ENCODE peak calls at places on chromosomes 5 and 9, in four cellular contexts. W, M, O and L are unnamed samples.

GRCh38 chr9:136882109-136882946 is 4.0 kb upstream of the TRAF2 start:
- DNase-seq in M (peak), O (peak), W (no peak), L (peak)

GRCh38 chr5:140182075-140182709 is 7.2 kb downstream of the CYSTM1 start:
- DNase-seq in M (no peak), O (no peak), W (no peak), L (no peak)

GRCh38 chr5:34789021-34789531 is 49.9 kb upstream of the TTC23L start:
- DNase-seq in W (no peak), M (no peak), O (no peak), L (no peak)

GRCh38 chr5:125277494-125278154 is 531.2 kb upstream of the ZNF608 start:
- DNase-seq in W (no peak), O (no peak), M (no peak), L (peak)

GRCh38 chr5:189486-189885 is 1.8 kb upstream of the LRRC14B start:
- DNase-seq in M (no peak), O (no peak), W (no peak), L (no peak)

GRCh38 chr5:172887735-172888134 is 53.7 kb downstream of the ERGIC1 start:
- DNase-seq in O (no peak), W (no peak), M (no peak), L (no peak)

GRCh38 chr5:66896207-66896606 is 300.0 kb downstream of the MAST4 start:
- DNase-seq in M (no peak), O (no peak), W (no peak), L (no peak)

GRCh38 chr5:149372041-149372805 is 6.9 kb downstream of the IL17B start:
- DNase-seq in W (no peak), M (no peak), O (no peak), L (no peak)

GRCh38 chr9:106420511-106420944 is 442.4 kb upstream of the ZNF462 start:
- DNase-seq in M (peak), O (no peak), W (no peak), L (no peak)

GRCh38 chr9:93864840-93865239 is 90.3 kb downstream of the BARX1 start:
- DNase-seq in M (no peak), O (no peak), W (no peak), L (no peak)

GRCh38 chr9:133118568-133118967 is 2.5 kb downstream of the RALGDS start:
- DNase-seq in M (no peak), W (no peak), O (no peak), L (no peak)

GRCh38 chr9:7209051-7209450 is 451.3 kb downstream of the KDM4C start:
- DNase-seq in W (no peak), O (no peak), M (no peak), L (no peak)

GRCh38 chr9:7211657-7212056 is 453.9 kb downstream of the KDM4C start:
- DNase-seq in M (no peak), W (no peak), O (no peak), L (no peak)

GRCh38 chr9:7209990-7210389 is 452.2 kb downstream of the KDM4C start:
- DNase-seq in M (no peak), W (no peak), O (no peak), L (no peak)

GRCh38 chr9:7210854-7211637 is 453.3 kb downstream of the KDM4C start:
- DNase-seq in W (peak), M (no peak), O (no peak), L (no peak)

GRCh38 chr9:7212101-7212500 is 454.3 kb downstream of the KDM4C start:
- DNase-seq in O (no peak), W (no peak), M (no peak), L (no peak)
- TF ChIP-seq CBX5 in O (no peak), W (no peak), M (no peak), L (no peak)

GRCh38 chr5:95543017-95543705 is 11.6 kb downstream of the SKIC3 start:
- DNase-seq in O (no peak), W (no peak), M (peak), L (no peak)
- TF ChIP-seq CBX5 in O (no peak), W (no peak), M (no peak), L (no peak)

DNA sequence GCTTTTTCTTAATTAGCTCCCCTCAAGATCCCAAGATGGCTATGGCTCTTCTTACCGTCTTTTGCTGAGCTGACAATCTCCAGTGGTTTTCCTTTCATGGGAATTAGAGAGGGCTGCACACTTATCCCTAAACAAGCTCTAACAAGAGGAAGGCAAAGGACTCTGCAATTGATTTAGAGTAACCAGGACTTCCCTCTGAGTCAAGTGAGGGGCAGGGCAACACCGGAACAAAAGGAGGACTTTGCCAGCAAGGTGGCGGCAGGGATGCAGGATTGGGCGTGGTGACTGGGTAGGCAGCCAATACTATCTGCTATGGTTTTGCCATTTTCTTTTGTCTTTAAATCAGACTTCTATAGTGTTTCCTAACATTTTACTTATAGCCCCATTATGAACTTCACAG is 9.8 kb downstream of the SLC44A1 start:
- DNase-seq in M (no peak), W (no peak), O (no peak), L (no peak)
- TF ChIP-seq CBX5 in M (no peak), W (no peak), O (no peak), L (no peak)

GRCh38 chr5:168652516-168652915 is 73.3 kb upstream of the PANK3 start:
- DNase-seq in O (no peak), M (no peak), W (no peak), L (no peak)
- TF ChIP-seq CBX5 in O (no peak), M (no peak), W (no peak), L (no peak)

GRCh38 chr5:115214541-115214940 is 44.8 kb upstream of the TRIM36 start:
- DNase-seq in O (no peak), M (no peak), W (no peak), L (no peak)

GRCh38 chr5:115209279-115209678 is 39.6 kb upstream of the TRIM36 start:
- DNase-seq in O (no peak), W (no peak), M (peak), L (no peak)
- TF ChIP-seq CBX5 in O (no peak), W (no peak), M (peak), L (no peak)

GRCh38 chr9:4592325-4592724 is 69.8 kb upstream of the PLPP6 start:
- DNase-seq in M (no peak), O (no peak), W (no peak), L (no peak)
- TF ChIP-seq CBX5 in M (no peak), O (no peak), W (no peak), L (no peak)

DNA sequence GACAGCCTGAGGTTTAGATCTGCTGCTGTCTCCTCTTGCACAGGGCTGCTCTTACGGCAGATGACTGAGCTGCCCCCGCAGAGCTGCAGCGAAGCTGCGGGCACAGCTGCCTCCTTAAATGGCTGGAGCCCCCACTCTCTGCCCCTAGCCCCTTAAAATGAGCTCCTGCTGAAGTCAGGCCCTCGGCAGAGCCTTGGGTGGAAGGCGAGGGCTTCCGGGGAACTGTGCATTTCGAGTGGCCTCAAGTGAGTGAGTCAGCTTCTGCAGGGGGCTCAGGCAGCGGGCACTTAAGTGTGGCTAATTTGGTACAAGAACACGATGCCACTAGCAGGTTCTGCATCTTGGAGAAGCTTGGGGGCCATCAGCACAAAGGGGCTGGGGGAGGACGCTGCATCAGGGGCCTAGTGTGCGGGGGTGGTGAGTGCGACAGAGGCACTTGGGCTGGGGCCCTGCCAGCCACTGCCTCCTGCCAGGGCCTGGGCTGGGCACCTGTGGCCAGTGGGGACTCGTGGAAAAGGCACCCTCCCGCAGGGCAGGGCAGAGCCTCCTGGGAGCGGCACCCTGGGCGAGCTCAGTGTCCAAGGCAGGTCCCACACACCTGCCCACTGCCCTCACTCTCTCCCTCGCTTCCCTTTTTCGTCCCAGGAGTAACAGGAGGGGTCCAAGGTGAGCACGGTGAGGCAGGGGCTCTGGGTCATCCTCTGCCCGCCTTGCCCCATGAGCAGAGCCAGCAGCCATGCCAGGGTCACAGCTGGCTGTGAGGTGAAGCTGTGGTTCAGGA is 28.8 kb upstream of the RNU6ATAC start:
- DNase-seq in W (no peak), M (no peak), O (no peak), L (no peak)
- TF ChIP-seq CBX5 in W (no peak), M (no peak), O (no peak), L (no peak)

GRCh38 chr5:169218862-169219261 is 82.1 kb downstream of the SLIT3 start:
- DNase-seq in M (no peak), W (no peak), O (no peak), L (peak)
- TF ChIP-seq CBX5 in M (no peak), W (no peak), O (no peak), L (no peak)